ENCODE peak calls at places on chromosomes 5 and 9, in four cellular contexts. H is H1, S is IMR-90, Z is K562. E is an unnamed sample.

GRCh38 chr9:69379250-69379982 is 54.4 kb downstream of the ENTREP1 start:
- DNase-seq in S (peak; percentile 51), H (no peak), Z (no peak), E (no peak)

GRCh38 chr5:10601246-10602030 is 37.6 kb downstream of the ANKRD33B start:
- DNase-seq in Z (peak; percentile 76), H (no peak), S (peak; percentile 91), E (peak; percentile 16)

GRCh38 chr5:59525957-59526356 is 367.6 kb downstream of the PDE4D start:
- DNase-seq in S (peak; percentile 51), Z (no peak), H (no peak), E (no peak)

GRCh38 chr9:76441551-76442322 is 17.2 kb upstream of the GCNT1 start:
- DNase-seq in Z (peak; percentile 8), S (peak; percentile 92), H (no peak), E (no peak)

GRCh38 chr5:153659337-153659736 is 168.9 kb downstream of the GRIA1 start:
- DNase-seq in H (no peak), Z (no peak), S (peak; percentile 87), E (no peak)

GRCh38 chr9:27528278-27528885 is 1.2 kb downstream of the MOB3B start:
- DNase-seq in S (peak; percentile 21), Z (peak; percentile 74), H (peak; percentile 82), E (no peak)

GRCh38 chr5:149455889-149456409 is 76.9 kb upstream of the IL17B start:
- DNase-seq in Z (peak; percentile 84), S (peak; percentile 86), H (no peak), E (peak; percentile 90)

GRCh38 chr5:147084702-147085101 is 150.1 kb upstream of the STK32A start:
- DNase-seq in H (no peak), Z (no peak), S (no peak), E (no peak)

GRCh38 chr5:143742951-143743350 is 69.0 kb upstream of the HMHB1 start:
- DNase-seq in S (no peak), H (no peak), Z (no peak), E (no peak)

GRCh38 chr9:86586144-86586494 is 231.9 kb upstream of the TUT7 start:
- DNase-seq in H (no peak), Z (no peak), S (no peak), E (no peak)

GRCh38 chr5:131423056-131423455 is 159.2 kb downstream of the CDC42SE2 start:
- DNase-seq in Z (peak; percentile 38), H (no peak), S (peak; percentile 27), E (no peak)

GRCh38 chr9:84111726-84112125 is 131.1 kb downstream of the RMI1 start:
- DNase-seq in H (no peak), Z (no peak), S (no peak), E (no peak)

GRCh38 chr5:150266807-150267408 is 22.7 kb downstream of the CAMK2A start:
- DNase-seq in Z (no peak), S (no peak), H (no peak), E (no peak)

GRCh38 chr9:4939118-4939561 is 45.9 kb upstream of the JAK2 start:
- DNase-seq in H (no peak), Z (no peak), S (no peak), E (no peak)

GRCh38 chr9:134807726-134808125 is 72.9 kb upstream of the FCN2 start:
- DNase-seq in H (no peak), Z (no peak), S (peak; percentile 64), E (no peak)

GRCh38 chr5:77560677-77561263 is 68.7 kb upstream of the WDR41 start:
- DNase-seq in H (no peak), Z (peak; percentile 53), S (peak; percentile 55), E (peak; percentile 38)

GRCh38 chr9:127166651-127167524 is 44.5 kb upstream of the ANGPTL2 start:
- DNase-seq in Z (peak; percentile 67), S (peak; percentile 36), H (no peak), E (peak; percentile 47)

GRCh38 chr9:110426052-110426709 is 88.5 kb upstream of the TXNDC8 start:
- DNase-seq in H (no peak), S (peak; percentile 44), Z (no peak), E (no peak)

GRCh38 chr5:10434392-10434791 is 7.3 kb upstream of the ROPN1L start:
- DNase-seq in Z (peak; percentile 61), H (no peak), S (peak; percentile 80), E (no peak)

GRCh38 chr5:87327998-87328397 is 60.3 kb downstream of the RASA1 start:
- DNase-seq in Z (no peak), S (peak; percentile 50), H (no peak), E (no peak)

GRCh38 chr5:126446498-126447224 is 23.5 kb downstream of the GRAMD2B start:
- DNase-seq in H (no peak), S (peak; percentile 88), Z (peak; percentile 18), E (peak; percentile 71)

GRCh38 chr5:74392698-74393431 is 247.7 kb downstream of the ENC1 start:
- DNase-seq in Z (peak; percentile 49), H (no peak), S (peak; percentile 55), E (no peak)

GRCh38 chr5:181218795-181219124 is 4.3 kb upstream of the TRIM41 start:
- DNase-seq in Z (peak; percentile 48), H (no peak), S (no peak), E (no peak)

GRCh38 chr9:119273984-119274665 is 95.1 kb downstream of the BRINP1 start:
- DNase-seq in S (no peak), Z (no peak), H (no peak), E (no peak)

GRCh38 chr9:115350548-115350947 is 232.6 kb upstream of the TNC start:
- DNase-seq in S (peak; percentile 55), Z (no peak), H (no peak), E (no peak)

GRCh38 chr9:131685753-131686706 is 53.8 kb downstream of the RAPGEF1 start:
- DNase-seq in S (no peak), Z (no peak), H (no peak), E (no peak)

GRCh38 chr9:16046713-16047112 is 493.9 kb downstream of the CCDC171 start:
- DNase-seq in Z (no peak), S (peak; percentile 61), H (no peak), E (no peak)

GRCh38 chr9:35406183-35406959 is 83.5 kb upstream of the RUSC2 start:
- DNase-seq in S (no peak), H (peak; percentile 99), Z (peak; percentile 28), E (no peak)

GRCh38 chr9:15961217-15961616 is 408.4 kb downstream of the CCDC171 start:
- DNase-seq in H (no peak), Z (no peak), S (no peak), E (no peak)

GRCh38 chr5:127830157-127830556 is 127.0 kb downstream of the CCDC192 start:
- DNase-seq in Z (no peak), S (peak; percentile 63), H (no peak), E (no peak)

GRCh38 chr5:112895682-112896081 is 26.3 kb downstream of the REEP5 start:
- DNase-seq in S (no peak), Z (no peak), H (no peak), E (no peak)

GRCh38 chr9:81522721-81523551 is 166.4 kb downstream of the TLE1 start:
- DNase-seq in Z (peak; percentile 0), S (peak; percentile 66), H (no peak), E (peak; percentile 48)

GRCh38 chr9:113456235-113456634 is 7.3 kb upstream of the RGS3 start:
- DNase-seq in S (peak; percentile 25), H (no peak), Z (no peak), E (no peak)

GRCh38 chr9:131418143-131419028 is 24.5 kb downstream of the PRRC2B start:
- DNase-seq in H (no peak), Z (no peak), S (peak; percentile 41), E (no peak)

GRCh38 chr5:73789851-73790281 is 163.9 kb downstream of the ARHGEF28 start:
- DNase-seq in H (no peak), S (no peak), Z (no peak), E (no peak)

GRCh38 chr9:114273461-114273881 is 49.4 kb upstream of the ORM1 start:
- DNase-seq in S (no peak), H (no peak), Z (no peak), E (no peak)

DNA sequence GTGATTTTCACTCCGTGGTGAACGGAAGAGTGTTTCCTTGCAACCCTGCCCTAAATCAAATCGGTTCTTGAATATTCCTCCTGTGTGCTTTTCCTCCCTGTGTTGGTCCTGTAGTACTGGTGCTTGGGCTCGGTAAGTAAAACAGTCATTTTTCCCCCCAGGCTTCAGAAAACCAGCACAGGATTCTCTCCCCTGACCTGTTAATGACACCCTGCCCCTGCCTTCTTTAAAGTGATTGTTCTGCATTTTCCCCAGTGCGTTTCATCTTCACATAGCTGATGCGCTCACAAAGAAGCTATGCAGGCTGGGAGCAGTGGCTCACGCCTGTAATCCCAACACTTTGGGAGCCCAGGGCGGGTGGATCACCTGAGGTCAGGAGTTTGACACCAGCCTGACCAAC is 96.0 kb downstream of the AK8 start:
- DNase-seq in Z (no peak), S (no peak), H (no peak), E (no peak)
- TF ChIP-seq RAD21 in Z (no peak), S (no peak), H (no peak), E (no peak)

GRCh38 chr9:95131023-95131943 is 186.2 kb downstream of the FANCC start:
- DNase-seq in H (peak; percentile 78), S (peak; percentile 60), Z (peak; percentile 62), E (peak; percentile 21)
- TF ChIP-seq CEBPB in H (no peak), S (peak; percentile 26), Z (no peak), E (no peak)

GRCh38 chr5:6365142-6365976 is 13.0 kb downstream of the MED10 start:
- DNase-seq in H (no peak), Z (no peak), S (peak; percentile 53), E (no peak)
- TF ChIP-seq RAD21 in H (no peak), Z (no peak), S (no peak), E (no peak)

GRCh38 chr5:172867761-172868435 is 33.8 kb downstream of the ERGIC1 start:
- DNase-seq in H (no peak), S (peak; percentile 28), Z (no peak), E (no peak)

GRCh38 chr5:172864747-172865146 is 30.7 kb downstream of the ERGIC1 start:
- DNase-seq in S (peak; percentile 37), H (no peak), Z (no peak), E (no peak)

GRCh38 chr5:172866802-172867748 is 33.0 kb downstream of the ERGIC1 start:
- DNase-seq in Z (no peak), S (peak; percentile 31), H (peak; percentile 56), E (no peak)

GRCh38 chr5:172868436-172868923 is 34.4 kb downstream of the ERGIC1 start:
- DNase-seq in S (peak; percentile 89), H (no peak), Z (peak; percentile 51), E (peak; percentile 31)

GRCh38 chr5:172866378-172866777 is 32.3 kb downstream of the ERGIC1 start:
- DNase-seq in H (no peak), Z (no peak), S (no peak), E (no peak)
- TF ChIP-seq CEBPB in H (no peak), Z (no peak), S (no peak), E (no peak)

GRCh38 chr9:74666625-74667316 is 169.6 kb downstream of the RORB start:
- DNase-seq in S (peak; percentile 40), H (no peak), Z (no peak), E (no peak)

GRCh38 chr9:74663456-74663855 is 166.3 kb downstream of the RORB start:
- DNase-seq in H (no peak), S (no peak), Z (no peak), E (no peak)

GRCh38 chr9:74662616-74663015 is 165.5 kb downstream of the RORB start:
- DNase-seq in Z (no peak), S (no peak), H (no peak), E (no peak)
- TF ChIP-seq RAD21 in Z (no peak), S (no peak), H (no peak), E (no peak)

E was measured in HCT116.